ENCODE peak calls at places on chromosome 1, in nine cellular contexts. S is amygdala; X is CD4-positive, CD25-positive, alpha-beta regulatory T cell; J is GM03348; I is stimulated activated CD4-positive, alpha-beta T cell treated with anti-CD3 and anti-CD28 coated beads, TNF-alpha, amount 100 ng/mL, for 4 hours; K is NCI-H69; P is NCI-H774; U is GDM1; O is thoracic aorta. A is an unnamed sample.

GRCh38 chr1:214544791-214545190 is 6.6 kb downstream of the PTPN14 start:
- DNase-seq in O (no peak), U (no peak), X (no peak), S (no peak), J (no peak), I (no peak), K (no peak), P (no peak), A (no peak)

GRCh38 chr1:11690669-11691301 is 725 bp upstream of the DRAXIN start:
- DNase-seq in K (peak), S (no peak), U (no peak), O (no peak), I (no peak), J (no peak), X (no peak), P (no peak), A (no peak)

GRCh38 chr1:223364685-223365382 is 858 bp upstream of the SUSD4 start:
- DNase-seq in J (no peak), K (peak), S (peak), O (no peak), I (no peak), U (no peak), P (no peak), X (peak), A (no peak)

GRCh38 chr1:224435999-224436398 is 1.4 kb upstream of the WDR26 start:
- DNase-seq in X (peak), S (no peak), I (no peak), U (no peak), P (no peak), K (peak), J (no peak), O (no peak), A (no peak)

GRCh38 chr1:246512230-246512629 is 5.2 kb upstream of the SMYD3 start:
- DNase-seq in S (no peak), P (no peak), U (no peak), I (no peak), J (no peak), K (no peak), X (no peak), O (no peak), A (no peak)

GRCh38 chr1:119631433-119632102 is 16.5 kb downstream of the ZNF697 start:
- DNase-seq in K (peak), X (no peak), I (no peak), U (peak), J (peak), P (no peak), S (peak), O (peak), A (no peak)

GRCh38 chr1:46183119-46183842 is 7.0 kb upstream of the P3R3URF start:
- DNase-seq in J (peak), K (peak), S (no peak), U (no peak), P (peak), X (no peak), I (no peak), O (peak), A (no peak)

GRCh38 chr1:109397451-109398342 is at the start of gene SORT1:
- DNase-seq in J (peak), U (peak), S (peak), I (peak), O (peak), X (peak), P (peak), K (peak), A (peak)

GRCh38 chr1:87279966-87280535 is 48.6 kb upstream of the LMO4 start:
- DNase-seq in J (no peak), P (no peak), U (no peak), X (peak), I (no peak), S (no peak), O (no peak), K (peak), A (no peak)

GRCh38 chr1:232853994-232854532 is 48.8 kb downstream of the MAP10 start:
- DNase-seq in P (no peak), U (no peak), S (no peak), I (no peak), X (no peak), K (peak), J (peak), O (no peak), A (no peak)

GRCh38 chr1:197910120-197911110 is 6.8 kb upstream of the LHX9 start:
- DNase-seq in P (no peak), J (peak), S (no peak), X (no peak), U (no peak), I (no peak), K (no peak), O (no peak), A (no peak)

GRCh38 chr1:181105134-181106021 is 16.9 kb downstream of the IER5 start:
- DNase-seq in P (peak), O (peak), K (peak), I (peak), U (peak), S (peak), X (peak), J (peak), A (peak)

GRCh38 chr1:31327381-31327780 is 30.5 kb downstream of the ZCCHC17 start:
- DNase-seq in S (no peak), J (peak), P (no peak), X (no peak), O (no peak), U (no peak), I (no peak), K (no peak), A (no peak)

GRCh38 chr1:9691108-9691445 is 39.5 kb downstream of the PIK3CD start:
- DNase-seq in O (no peak), S (peak), X (no peak), U (no peak), I (no peak), K (no peak), J (peak), P (no peak), A (no peak)

GRCh38 chr1:68808351-68808750 is 311.5 kb upstream of the DEPDC1 start:
- DNase-seq in X (no peak), K (peak), S (no peak), I (no peak), O (no peak), P (no peak), U (no peak), J (no peak), A (no peak)

GRCh38 chr1:223175032-223175431 is 32.0 kb upstream of the TLR5 start:
- DNase-seq in K (peak), S (no peak), J (no peak), X (no peak), O (no peak), P (peak), I (no peak), U (no peak), A (no peak)

GRCh38 chr1:54461731-54462596 is 55.8 kb upstream of the SSBP3 start:
- DNase-seq in O (no peak), P (no peak), I (no peak), K (no peak), X (no peak), U (no peak), S (no peak), J (no peak), A (no peak)

GRCh38 chr1:155339515-155340111 is 18.9 kb downstream of the RUSC1 start:
- DNase-seq in K (no peak), X (no peak), I (no peak), J (no peak), O (no peak), S (no peak), U (no peak), P (no peak), A (no peak)

GRCh38 chr1:108089482-108089881 is 110.7 kb downstream of the SLC25A24 start:
- DNase-seq in J (no peak), S (no peak), K (no peak), O (no peak), I (no peak), X (no peak), U (no peak), P (no peak), A (no peak)

GRCh38 chr1:235313262-235313661 is 14.7 kb downstream of the ARID4B start:
- DNase-seq in S (no peak), K (no peak), P (no peak), X (peak), J (no peak), U (no peak), I (no peak), O (no peak), A (no peak)

GRCh38 chr1:201775380-201775779 is 53.6 kb upstream of the IPO9 start:
- DNase-seq in J (no peak), S (no peak), X (no peak), O (no peak), I (no peak), P (no peak), U (no peak), K (no peak), A (no peak)

GRCh38 chr1:25030674-25031589 is 100.9 kb upstream of the RUNX3 start:
- DNase-seq in U (no peak), I (peak), S (no peak), K (no peak), J (no peak), O (no peak), P (no peak), X (peak), A (peak)

GRCh38 chr1:180141381-180141934 is 13.2 kb upstream of the QSOX1 start:
- DNase-seq in S (no peak), X (no peak), U (no peak), J (no peak), O (no peak), P (no peak), K (no peak), I (no peak), A (no peak)

GRCh38 chr1:21012937-21013336 is 163.8 kb downstream of the EIF4G3 start:
- DNase-seq in P (no peak), X (no peak), O (no peak), K (no peak), J (peak), U (no peak), I (no peak), S (no peak), A (no peak)

GRCh38 chr1:36755313-36756230 is 272.9 kb upstream of the CSF3R start:
- DNase-seq in J (no peak), U (no peak), P (no peak), X (no peak), K (peak), S (no peak), O (no peak), I (no peak), A (no peak)

GRCh38 chr1:85815906-85816305 is 107.7 kb upstream of the ZNHIT6 start:
- DNase-seq in O (peak), I (no peak), P (no peak), J (no peak), K (no peak), S (no peak), X (no peak), U (no peak), A (no peak)

GRCh38 chr1:109632671-109633346 is 13.2 kb downstream of the AMPD2 start:
- DNase-seq in O (no peak), P (peak), S (peak), J (no peak), K (peak), X (no peak), U (no peak), I (no peak), A (no peak)

GRCh38 chr1:161139765-161140164 is 7.3 kb upstream of the DEDD start:
- DNase-seq in P (peak), U (no peak), J (peak), X (peak), S (peak), O (no peak), K (peak), I (no peak), A (peak)

GRCh38 chr1:32431736-32432400 is 33.0 kb upstream of the ZBTB8B start:
- DNase-seq in X (no peak), K (peak), P (no peak), J (no peak), I (no peak), U (no peak), O (no peak), S (no peak), A (no peak)